ENCODE peak calls at places on chromosomes 11 and 22, in five cellular contexts. H, G, T, X and I are unnamed samples. For H3K36me3 and H3K4me1, the result is how much of the 10 kb centered on the place peaks cover.

GRCh38 chr11:34250732-34251639 is 106.8 kb downstream of the ABTB2 start:
- DNase-seq in T (peak), G (peak), H (peak), X (peak), I (peak)

GRCh38 chr11:134050541-134051383 is 18.1 kb upstream of the JAM3 start:
- DNase-seq in H (peak), G (peak), T (peak), X (peak), I (peak)

GRCh38 chr11:133506023-133506422 is 26.3 kb downstream of the OPCML start:
- DNase-seq in H (no peak), X (no peak), G (no peak), T (peak), I (no peak)

GRCh38 chr11:3107608-3108182 is 50.5 kb upstream of the CARS1 start:
- DNase-seq in T (no peak), G (peak), H (peak), X (no peak), I (no peak)

GRCh38 chr11:67022341-67022933 is 497 bp upstream of the SYT12 start:
- DNase-seq in T (no peak), G (no peak), X (no peak), H (peak), I (peak)

GRCh38 chr11:1067812-1068496 is 6.7 kb upstream of the MUC2 start:
- DNase-seq in H (no peak), X (no peak), T (no peak), G (no peak), I (no peak)

GRCh38 chr22:23204541-23205157 is 24.3 kb downstream of the BCR start:
- DNase-seq in X (no peak), H (peak), T (no peak), G (peak), I (no peak)

GRCh38 chr11:75273331-75273988 is 32.9 kb downstream of the TPBGL start:
- DNase-seq in G (no peak), X (no peak), H (no peak), T (no peak), I (no peak)

GRCh38 chr11:111520565-111520964 is 6.0 kb downstream of the HOATZ start:
- DNase-seq in T (no peak), G (no peak), X (no peak), H (no peak), I (no peak)

GRCh38 chr11:66976048-66976467 is 954 bp downstream of the C11orf86 start:
- DNase-seq in H (peak), X (peak), T (peak), G (no peak), I (no peak)

GRCh38 chr11:78595431-78596130 is 20.9 kb upstream of the NARS2 start:
- DNase-seq in X (peak), H (no peak), T (no peak), G (no peak), I (no peak)

GRCh38 chr22:21105294-21105693 is 59.5 kb downstream of the LRRC74B start:
- DNase-seq in G (no peak), T (no peak), X (no peak), H (no peak), I (no peak)

GRCh38 chr11:46296520-46297448 is 19.3 kb downstream of the CREB3L1 start:
- DNase-seq in T (peak), H (peak), X (peak), G (no peak), I (no peak)

GRCh38 chr11:69268911-69269310 is 25.0 kb upstream of the MYEOV start:
- DNase-seq in G (no peak), X (no peak), H (no peak), T (no peak), I (no peak)

GRCh38 chr11:12182650-12183511 is 72.5 kb downstream of the MICAL2 start:
- DNase-seq in T (no peak), X (peak), G (no peak), H (no peak), I (no peak)

GRCh38 chr11:13297308-13297916 is 19.8 kb downstream of the BMAL1 start:
- DNase-seq in T (no peak), X (no peak), G (no peak), H (no peak), I (no peak)

DNA sequence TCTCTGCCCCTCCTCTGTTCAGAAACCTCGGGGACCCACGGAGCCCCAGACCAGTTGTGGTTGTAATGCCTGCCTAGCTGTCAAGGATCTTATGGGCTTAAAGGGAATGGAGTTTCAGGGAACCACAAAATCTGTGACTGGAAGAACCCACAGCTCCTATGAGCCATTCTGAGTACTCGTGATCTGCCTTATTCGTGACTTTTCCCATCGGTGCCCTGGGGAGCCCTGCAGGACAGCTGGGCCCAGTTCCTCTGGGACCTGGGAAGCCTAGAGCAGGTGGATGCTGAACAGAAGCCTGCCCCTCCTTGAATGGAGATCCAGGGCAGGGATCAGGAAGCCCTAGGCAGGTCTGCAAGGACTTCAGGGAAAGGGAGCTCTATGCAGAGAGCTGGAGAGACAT is 42.1 kb upstream of the TTC12 start:
- DNase-seq in H (no peak), X (no peak), G (no peak), T (no peak), I (no peak)
- H3K36me3 ChIP-seq in H (under half), X (under half), G (under half), T (under half), I (under half)

GRCh38 chr22:48695731-48696305 is 1131.9 kb downstream of the BRD1 start:
- DNase-seq in T (no peak), G (peak), X (no peak), H (no peak), I (no peak)

GRCh38 chr22:48693377-48694135 is 1134.1 kb downstream of the BRD1 start:
- DNase-seq in T (no peak), G (peak), H (no peak), X (no peak), I (no peak)

GRCh38 chr22:48695251-48695650 is 1132.4 kb downstream of the BRD1 start:
- DNase-seq in H (no peak), G (no peak), T (no peak), X (no peak), I (no peak)

GRCh38 chr22:48692734-48693376 is 1134.8 kb downstream of the BRD1 start:
- DNase-seq in T (no peak), X (no peak), G (peak), H (no peak), I (no peak)

GRCh38 chr22:48694296-48694883 is 1133.3 kb downstream of the BRD1 start:
- DNase-seq in H (no peak), G (peak), T (no peak), X (no peak), I (no peak)
- H3K4me1 ChIP-seq in H (under half), G (under half), T (under half), X (under half), I (under half)

GRCh38 chr11:76665172-76665571 is 5.4 kb downstream of the LRRC32 start:
- DNase-seq in T (no peak), X (no peak), G (no peak), H (peak), I (no peak)

GRCh38 chr11:76665921-76666351 is 4.6 kb downstream of the LRRC32 start:
- DNase-seq in H (peak), T (no peak), G (peak), X (no peak), I (no peak)

GRCh38 chr11:76663461-76663760 is 7.1 kb downstream of the LRRC32 start:
- DNase-seq in X (no peak), H (peak), T (no peak), G (no peak), I (no peak)

GRCh38 chr11:76663912-76664440 is 6.6 kb downstream of the LRRC32 start:
- DNase-seq in X (no peak), G (peak), T (no peak), H (peak), I (no peak)

DNA sequence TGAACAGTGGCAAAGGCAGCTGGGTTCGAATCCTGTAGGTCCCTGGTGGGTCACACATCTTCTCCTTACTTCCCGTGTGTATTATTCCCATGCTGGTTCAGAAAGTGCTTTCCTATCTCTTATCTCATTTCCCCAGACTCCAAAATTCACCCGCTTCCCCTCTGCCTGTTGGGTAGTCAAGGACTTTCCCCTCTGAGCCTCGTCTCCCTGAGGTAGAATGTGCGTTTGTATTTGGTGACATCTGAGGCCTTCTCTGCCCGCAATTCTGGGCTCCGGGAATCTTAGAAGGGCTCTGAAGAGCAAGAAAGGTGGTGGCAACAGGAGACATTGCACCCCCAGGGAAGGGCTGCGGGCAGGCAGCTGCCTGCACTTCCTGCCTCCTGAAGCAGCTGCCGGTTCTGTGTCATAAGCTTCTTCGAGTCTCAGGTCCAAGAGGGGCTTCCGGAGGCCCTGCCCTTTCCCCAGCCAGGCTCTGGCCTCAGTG is 5.9 kb downstream of the LRRC32 start:
- DNase-seq in H (peak), G (peak), T (no peak), X (no peak), I (no peak)
- H3K36me3 ChIP-seq in H (under half), G (under half), T (under half), X (under half), I (under half)

DNA sequence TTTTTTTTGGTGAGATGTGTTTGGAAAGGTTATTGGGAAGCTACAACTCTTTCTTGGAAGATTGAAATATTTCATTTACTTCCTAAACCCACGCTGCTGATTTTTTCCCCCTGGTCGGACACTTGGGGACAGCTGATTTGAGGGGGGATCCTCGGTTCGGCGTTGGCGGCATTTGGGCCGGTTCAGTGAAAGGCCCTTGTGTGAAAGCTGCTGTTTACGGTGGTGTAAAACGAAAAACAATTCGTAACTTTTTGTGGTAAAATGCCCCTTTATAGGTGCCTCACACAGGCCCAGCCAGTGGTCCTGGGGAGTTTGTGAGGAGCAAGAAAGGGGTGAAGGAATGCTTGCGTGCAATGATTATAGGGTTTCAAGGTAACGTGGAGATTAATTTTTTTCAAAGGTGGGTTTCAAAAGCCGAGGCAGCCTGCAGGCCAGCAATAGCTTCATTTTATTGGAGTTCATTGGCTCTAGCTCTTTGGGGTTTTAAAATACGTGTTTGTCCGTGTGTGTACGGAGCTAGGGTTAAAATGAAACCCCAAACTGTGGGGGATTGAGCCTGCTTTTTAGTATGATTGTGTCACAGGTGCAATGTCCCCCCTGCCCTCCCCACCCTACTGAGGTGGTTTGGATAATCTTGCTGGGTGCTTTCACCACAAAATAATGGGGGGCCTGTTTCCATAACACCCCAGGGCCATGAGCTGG is 77.2 kb upstream of the PPARA start:
- DNase-seq in H (no peak), X (no peak), G (peak), T (no peak), I (peak)
- H3K4me1 ChIP-seq in H (under half), X (under half), G (half or more), T (under half), I (under half)

GRCh38 chr11:17989306-17989705 is 23.5 kb downstream of the SERGEF start:
- DNase-seq in H (no peak), G (no peak), T (no peak), X (no peak), I (no peak)
- H3K36me3 ChIP-seq in H (under half), G (half or more), T (under half), X (under half), I (under half)

GRCh38 chr11:65115361-65116082 is 2.0 kb downstream of the ZNHIT2 start:
- DNase-seq in H (no peak), G (no peak), X (no peak), T (no peak), I (no peak)
- H3K4me1 ChIP-seq in H (half or more), G (half or more), X (under half), T (under half), I (under half)